ENCODE peak calls at places on chromosomes 7 and 10, in five cellular contexts. E is mucosa of descending colon, F is ELR, N is memory B cell, X is HuH-7. B is an unnamed sample.

GRCh38 chr10:69472544-69472943 is 21.3 kb downstream of the TSPAN15 start:
- DNase-seq in E (no peak), N (no peak), F (no peak), X (no peak), B (no peak)

GRCh38 chr10:34801066-34801738 is 13.9 kb downstream of the PARD3 start:
- DNase-seq in E (no peak), X (no peak), F (no peak), N (no peak), B (no peak)

GRCh38 chr10:48764486-48764885 is 79.8 kb downstream of the WDFY4 start:
- DNase-seq in X (no peak), N (no peak), E (no peak), F (no peak), B (no peak)

GRCh38 chr7:129184979-129185670 is 3.3 kb upstream of the SMO start:
- DNase-seq in E (no peak), F (no peak), N (no peak), X (no peak), B (no peak)

GRCh38 chr10:98340261-98340675 is 72.3 kb upstream of the LOXL4 start:
- DNase-seq in F (peak; percentile 33), X (no peak), E (no peak), N (no peak), B (no peak)

GRCh38 chr10:66215005-66215404 is 710.8 kb upstream of the LRRTM3 start:
- DNase-seq in F (no peak), N (no peak), X (no peak), E (no peak), B (no peak)

GRCh38 chr7:118801366-118801765 is 576.9 kb downstream of the ANKRD7 start:
- DNase-seq in F (no peak), E (no peak), X (no peak), N (no peak), B (no peak)

GRCh38 chr7:159064121-159064815 is 80.4 kb downstream of the VIPR2 start:
- DNase-seq in X (no peak), F (no peak), N (no peak), E (no peak), B (no peak)

GRCh38 chr7:101686030-101686429 is 56.9 kb upstream of the MYL10 start:
- DNase-seq in N (no peak), E (no peak), X (no peak), F (peak; percentile 52), B (no peak)

GRCh38 chr7:28003408-28003807 is 177.2 kb downstream of the JAZF1 start:
- DNase-seq in E (no peak), N (no peak), X (no peak), F (no peak), B (no peak)

GRCh38 chr10:126016156-126016805 is 119.9 kb downstream of the FANK1 start:
- DNase-seq in E (no peak), N (no peak), F (no peak), X (no peak), B (no peak)

GRCh38 chr10:120607710-120608703 is 151.0 kb downstream of the PLPP4 start:
- DNase-seq in N (no peak), X (no peak), E (no peak), F (peak; percentile 47), B (no peak)